ENCODE peak calls at places on chromosomes 6 and 20, in four cellular contexts. T is ovary, L is left ventricle myocardium inferior, O is psoas muscle. C is an unnamed sample.

GRCh38 chr20:63740070-63740500 is 509 bp downstream of the SLC2A4RG start:
- DNase-seq in O (no peak), T (peak; percentile 80), L (peak; percentile 55), C (peak; percentile 86)

GRCh38 chr20:45067087-45067486 is 33.8 kb downstream of the KCNS1 start:
- DNase-seq in L (no peak), O (no peak), T (no peak), C (no peak)

GRCh38 chr20:62918137-62918536 is 8.2 kb downstream of the DIDO1 start:
- DNase-seq in T (peak; percentile 5), O (no peak), L (no peak), C (peak; percentile 17)

GRCh38 chr6:45376310-45377040 is 1.3 kb downstream of the SUPT3H start:
- DNase-seq in O (no peak), L (no peak), T (no peak), C (no peak)

GRCh38 chr6:166714581-166714980 is 87.5 kb upstream of the RPS6KA2 start:
- DNase-seq in L (no peak), O (no peak), T (no peak), C (no peak)

GRCh38 chr6:135062735-135063134 is 8.1 kb upstream of the HBS1L start:
- DNase-seq in T (no peak), O (no peak), L (no peak), C (no peak)

GRCh38 chr20:63530788-63531160 is 6.4 kb downstream of the PTK6 start:
- DNase-seq in O (no peak), L (no peak), T (no peak), C (no peak)

GRCh38 chr6:73340048-73340447 is 14.0 kb downstream of the DPPA5 start:
- DNase-seq in L (no peak), O (no peak), T (no peak), C (no peak)

GRCh38 chr6:104887350-104887749 is 27.6 kb upstream of the HACE1 start:
- DNase-seq in T (no peak), L (no peak), O (no peak), C (no peak)

GRCh38 chr20:63118303-63118670 is 97.6 kb downstream of the YTHDF1 start:
- DNase-seq in O (no peak), T (no peak), L (no peak), C (peak; percentile 44)

GRCh38 chr6:140475086-140475485 is 1100.6 kb upstream of the CITED2 start:
- DNase-seq in O (no peak), T (no peak), L (no peak), C (no peak)

GRCh38 chr6:41545703-41546474 is at the start of gene FOXP4:
- DNase-seq in L (peak; percentile 90), O (peak; percentile 89), T (peak; percentile 90), C (peak; percentile 95)

GRCh38 chr6:138393871-138394783 is 9.9 kb upstream of the HEBP2 start:
- DNase-seq in T (no peak), O (no peak), L (no peak), C (no peak)

GRCh38 chr20:31861346-31862156 is 8.8 kb downstream of the DUSP15 start:
- DNase-seq in T (peak; percentile 77), L (peak; percentile 59), O (peak; percentile 61), C (peak; percentile 89)

GRCh38 chr20:55172310-55173002 is 697.1 kb downstream of the DOK5 start:
- DNase-seq in T (no peak), O (no peak), L (no peak), C (no peak)

GRCh38 chr20:63783970-63784369 is 44.4 kb downstream of the SLC2A4RG start:
- DNase-seq in T (no peak), O (no peak), L (no peak), C (peak; percentile 73)

GRCh38 chr20:22962567-22963439 is 72.3 kb upstream of the SSTR4 start:
- DNase-seq in T (no peak), L (no peak), O (no peak), C (no peak)

GRCh38 chr20:60359010-60359409 is 400.8 kb downstream of the CDH26 start:
- DNase-seq in T (no peak), O (no peak), L (no peak), C (no peak)

GRCh38 chr6:37653933-37654565 is 43.6 kb downstream of the MDGA1 start:
- DNase-seq in T (no peak), L (no peak), O (no peak), C (no peak)

GRCh38 chr20:3227511-3227910 is 11.5 kb downstream of the SLC4A11 start:
- DNase-seq in O (no peak), T (no peak), L (no peak), C (no peak)

GRCh38 chr20:48793776-48794175 is 34.0 kb downstream of the PREX1 start:
- DNase-seq in O (no peak), L (no peak), T (no peak), C (no peak)
- H3K27ac ChIP-seq in O (no peak overlapping the region), L (no peak overlapping the region), T (no peak overlapping the region), C (no peak overlapping the region)

GRCh38 chr20:52746768-52747167 is 225.4 kb upstream of the TSHZ2 start:
- DNase-seq in L (no peak), O (no peak), T (no peak), C (no peak)

GRCh38 chr20:52747736-52748135 is 224.4 kb upstream of the TSHZ2 start:
- DNase-seq in T (no peak), O (no peak), L (no peak), C (no peak)

GRCh38 chr20:52748235-52748950 is 223.8 kb upstream of the TSHZ2 start:
- DNase-seq in T (no peak), L (peak; percentile 21), O (peak; percentile 15), C (no peak)

GRCh38 chr20:52744441-52744840 is 227.7 kb upstream of the TSHZ2 start:
- DNase-seq in O (no peak), L (no peak), T (no peak), C (no peak)

GRCh38 chr20:52746190-52746589 is 226.0 kb upstream of the TSHZ2 start:
- DNase-seq in L (no peak), T (no peak), O (no peak), C (no peak)
- H3K27me3 ChIP-seq in L (no peaks in the 10 kb centered on the region), T (no peaks in the 10 kb centered on the region), O (no peaks in the 10 kb centered on the region), C (no peaks in the 10 kb centered on the region)

GRCh38 chr6:53306819-53307347 is 41.9 kb downstream of the ELOVL5 start:
- DNase-seq in L (no peak), T (no peak), O (no peak), C (no peak)

GRCh38 chr6:53311586-53311935 is 37.2 kb downstream of the ELOVL5 start:
- DNase-seq in L (no peak), O (no peak), T (no peak), C (no peak)

GRCh38 chr6:53310751-53311585 is 37.8 kb downstream of the ELOVL5 start:
- DNase-seq in O (no peak), T (no peak), L (no peak), C (no peak)

GRCh38 chr6:53309897-53310291 is 38.9 kb downstream of the ELOVL5 start:
- DNase-seq in T (no peak), O (no peak), L (no peak), C (no peak)

GRCh38 chr6:53309059-53309896 is 39.5 kb downstream of the ELOVL5 start:
- DNase-seq in L (no peak), O (no peak), T (no peak), C (no peak)
- H3K27ac ChIP-seq in L (no peak overlapping the region), O (no peak overlapping the region), T (no peak overlapping the region), C (no peak overlapping the region)

DNA sequence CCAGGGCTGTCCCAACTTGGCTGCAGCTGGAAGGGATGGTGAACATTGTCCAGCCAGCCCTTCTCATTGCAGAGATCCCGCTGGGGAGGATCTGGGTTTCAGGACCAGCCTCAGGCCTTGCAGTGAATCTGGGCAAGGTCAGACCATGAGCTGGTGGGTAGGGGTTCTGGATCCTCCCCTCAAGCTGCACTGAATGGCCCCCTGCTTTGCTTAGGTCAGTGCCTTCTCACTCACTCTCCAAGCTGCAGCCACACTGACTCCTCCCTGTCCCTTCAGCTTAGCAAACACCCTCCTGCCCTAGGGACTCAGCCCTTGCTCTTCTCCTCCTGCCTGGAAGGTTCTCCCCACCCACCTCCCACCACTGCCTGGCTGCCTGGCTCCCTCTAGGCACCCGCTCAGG is 95.3 kb upstream of the KCNG1 start:
- DNase-seq in O (no peak), L (no peak), T (no peak), C (no peak)
- H3K27me3 ChIP-seq in O (peaks cover 6% of the 10 kb centered on the region), L (peaks cover 94% of the 10 kb centered on the region), T (no peaks in the 10 kb centered on the region), C (no peaks in the 10 kb centered on the region)

GRCh38 chr20:57076202-57076651 is 190.2 kb downstream of the BMP7 start:
- DNase-seq in L (no peak), O (no peak), T (no peak), C (no peak)

GRCh38 chr20:57078101-57078500 is 188.3 kb downstream of the BMP7 start:
- DNase-seq in O (no peak), T (no peak), L (no peak), C (no peak)

GRCh38 chr20:57080796-57081195 is 185.6 kb downstream of the BMP7 start:
- DNase-seq in T (no peak), L (no peak), O (no peak), C (no peak)

GRCh38 chr20:57076951-57077350 is 189.5 kb downstream of the BMP7 start:
- DNase-seq in T (no peak), L (no peak), O (no peak), C (no peak)

GRCh38 chr20:57079016-57080005 is 187.1 kb downstream of the BMP7 start:
- DNase-seq in L (no peak), O (no peak), T (no peak), C (no peak)
- H3K27ac ChIP-seq in L (no peak overlapping the region), O (no peak overlapping the region), T (no peak overlapping the region), C (no peak overlapping the region)